ENCODE peak calls at places on chromosomes 11 and 22, in four cellular contexts. E is GM23338, O is lower leg skin, W is foreskin keratinocyte. X is an unnamed sample.

GRCh38 chr11:2533642-2534115 is 88.9 kb downstream of the KCNQ1 start:
- DNase-seq in O (peak; percentile 93), W (peak; percentile 89), E (peak; percentile 83), X (peak; percentile 77)

GRCh38 chr11:130677486-130678153 is 229.2 kb downstream of the ADAMTS15 start:
- DNase-seq in O (no peak), E (peak; percentile 84), W (peak; percentile 92), X (no peak)

GRCh38 chr22:32932176-32932575 is 126.0 kb downstream of the SYN3 start:
- DNase-seq in E (no peak), W (peak; percentile 64), O (no peak), X (no peak)

GRCh38 chr22:26550498-26551033 is 38.3 kb upstream of the TFIP11 start:
- DNase-seq in W (no peak), O (no peak), E (peak; percentile 36), X (no peak)

GRCh38 chr22:32572741-32573140 is 98.1 kb downstream of the FBXO7 start:
- DNase-seq in W (no peak), O (peak; percentile 63), E (no peak), X (no peak)

GRCh38 chr22:49617866-49618688 is 209.6 kb downstream of the BRD1 start:
- DNase-seq in E (no peak), O (no peak), W (no peak), X (no peak)

GRCh38 chr11:77761481-77761880 is 59.0 kb downstream of the RSF1 start:
- DNase-seq in E (no peak), W (no peak), O (no peak), X (no peak)

GRCh38 chr11:81420668-81421550 is 1312.8 kb downstream of the FAM181B start:
- DNase-seq in E (peak; percentile 76), O (no peak), W (no peak), X (no peak)

GRCh38 chr11:13535819-13536218 is 40.0 kb upstream of the PTH start:
- DNase-seq in O (no peak), E (peak; percentile 77), W (no peak), X (peak; percentile 3)

GRCh38 chr22:28112548-28113043 is 193.5 kb upstream of the PITPNB start:
- DNase-seq in E (peak; percentile 41), W (peak; percentile 37), O (peak; percentile 87), X (no peak)

GRCh38 chr11:67160045-67160444 is 41.0 kb downstream of the KDM2A start:
- DNase-seq in W (no peak), E (no peak), O (no peak), X (no peak)

GRCh38 chr22:46367707-46368191 is 32.2 kb downstream of the TRMU start:
- DNase-seq in W (peak; percentile 58), O (peak; percentile 92), E (peak; percentile 87), X (peak; percentile 85)

GRCh38 chr22:44151661-44152060 is 29.1 kb upstream of the PARVG start:
- DNase-seq in E (no peak), W (peak; percentile 13), O (no peak), X (no peak)

GRCh38 chr11:114197799-114198500 is 98.2 kb upstream of the NNMT start:
- DNase-seq in W (peak; percentile 29), O (peak; percentile 93), E (no peak), X (no peak)

GRCh38 chr11:62552931-62553838 is 6.6 kb upstream of the AHNAK start:
- DNase-seq in O (peak; percentile 97), E (peak; percentile 88), W (peak; percentile 96), X (peak; percentile 54)

GRCh38 chr11:1564535-1565172 is 7.4 kb downstream of the DUSP8 start:
- DNase-seq in O (no peak), W (peak; percentile 66), E (peak; percentile 84), X (no peak)

GRCh38 chr11:75534291-75535038 is 8.7 kb upstream of the GDPD5 start:
- DNase-seq in O (no peak), E (no peak), W (no peak), X (no peak)

GRCh38 chr22:18056802-18057474 is 20.9 kb upstream of the PEX26 start:
- DNase-seq in O (no peak), E (no peak), W (peak; percentile 22), X (no peak)

GRCh38 chr22:43293259-43293658 is 49.9 kb downstream of the SCUBE1 start:
- DNase-seq in O (no peak), E (no peak), W (no peak), X (no peak)

GRCh38 chr22:44436656-44437492 is 61.2 kb downstream of the RTL6 start:
- DNase-seq in E (no peak), W (no peak), O (peak; percentile 52), X (no peak)

GRCh38 chr11:9563196-9563730 is 10.2 kb upstream of the WEE1 start:
- DNase-seq in O (no peak), E (no peak), W (no peak), X (no peak)

GRCh38 chr11:69387409-69387885 is 93.5 kb downstream of the MYEOV start:
- DNase-seq in W (peak; percentile 69), E (no peak), O (peak; percentile 42), X (no peak)

GRCh38 chr11:102007567-102008437 is 39.4 kb upstream of the CFAP300 start:
- DNase-seq in O (no peak), E (peak; percentile 76), W (peak; percentile 69), X (no peak)

GRCh38 chr11:46322759-46323158 is 24.5 kb upstream of the DGKZ start:
- DNase-seq in E (peak; percentile 85), O (no peak), W (no peak), X (peak; percentile 50)

GRCh38 chr22:46203590-46203980 is 46.5 kb downstream of the CDPF1 start:
- DNase-seq in O (no peak), E (peak; percentile 4), W (no peak), X (no peak)

GRCh38 chr22:25966448-25966913 is 202.8 kb upstream of the SEZ6L start:
- DNase-seq in E (no peak), O (no peak), W (no peak), X (no peak)

GRCh38 chr11:1358286-1358685 is 31.4 kb upstream of the BRSK2 start:
- DNase-seq in E (no peak), O (no peak), W (no peak), X (no peak)

GRCh38 chr11:10325398-10326079 is 20.7 kb downstream of the ADM start:
- DNase-seq in W (no peak), E (no peak), O (no peak), X (no peak)

GRCh38 chr11:1271002-1271401 is 38.4 kb downstream of the TOLLIP start:
- DNase-seq in E (no peak), O (no peak), W (no peak), X (no peak)

GRCh38 chr11:119316017-119316728 is 757 bp downstream of the MCAM start:
- DNase-seq in E (no peak), W (peak; percentile 48), O (no peak), X (no peak)

GRCh38 chr11:59573216-59573615 is 42.4 kb downstream of the OSBP start:
- DNase-seq in E (no peak), W (peak; percentile 56), O (no peak), X (no peak)
- TF ChIP-seq CTCF in E (no peak), W (no peak), O (no peak), X (no peak)

GRCh38 chr22:38860291-38861169 is 11.5 kb downstream of the CBX6 start:
- DNase-seq in O (no peak), E (peak; percentile 57), W (no peak), X (no peak)

GRCh38 chr22:38861927-38862326 is 10.1 kb downstream of the CBX6 start:
- DNase-seq in W (no peak), E (no peak), O (no peak), X (no peak)

GRCh38 chr22:38862375-38863329 is 9.4 kb downstream of the CBX6 start:
- DNase-seq in E (peak; percentile 59), O (no peak), W (no peak), X (no peak)

GRCh38 chr22:38859581-38860290 is 12.3 kb downstream of the CBX6 start:
- DNase-seq in W (no peak), O (no peak), E (no peak), X (no peak)

GRCh38 chr22:38861170-38861874 is 10.7 kb downstream of the CBX6 start:
- DNase-seq in O (no peak), W (no peak), E (peak; percentile 46), X (no peak)
- TF ChIP-seq CTCF in O (no peak), W (peak; percentile 26), E (peak; percentile 20), X (no peak)

DNA sequence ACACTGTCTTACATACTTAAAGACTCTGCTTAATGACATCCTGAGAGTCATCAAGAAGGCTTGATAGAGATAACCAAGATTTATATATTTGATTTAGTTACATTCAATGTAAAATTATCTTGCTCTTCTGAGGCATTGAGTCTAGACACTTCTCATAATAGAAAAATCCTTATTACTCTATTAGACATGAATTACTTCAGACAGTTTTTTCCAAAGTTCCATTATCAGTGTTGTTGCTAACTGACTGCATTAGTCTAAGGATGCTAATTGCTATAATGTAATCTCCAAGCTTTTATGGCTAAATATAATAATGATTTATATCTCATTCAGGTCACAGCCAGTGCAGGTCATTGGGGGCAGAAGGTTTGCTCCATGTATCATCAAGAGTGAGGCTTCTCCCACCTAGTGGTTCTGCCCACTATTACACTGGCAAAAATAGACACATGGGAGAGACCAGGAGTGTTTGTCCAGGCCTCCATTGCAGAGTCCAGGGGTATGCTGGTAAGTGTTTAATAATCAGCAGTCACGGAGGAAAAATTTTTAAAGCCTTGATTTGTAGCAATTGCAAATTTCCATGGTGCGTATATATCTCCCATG is 377.2 kb upstream of the DDI1 start:
- DNase-seq in O (no peak), E (peak; percentile 52), W (peak; percentile 20), X (no peak)
- TF ChIP-seq CTCF in O (no peak), E (peak; percentile 67), W (peak; percentile 53), X (no peak)

DNA sequence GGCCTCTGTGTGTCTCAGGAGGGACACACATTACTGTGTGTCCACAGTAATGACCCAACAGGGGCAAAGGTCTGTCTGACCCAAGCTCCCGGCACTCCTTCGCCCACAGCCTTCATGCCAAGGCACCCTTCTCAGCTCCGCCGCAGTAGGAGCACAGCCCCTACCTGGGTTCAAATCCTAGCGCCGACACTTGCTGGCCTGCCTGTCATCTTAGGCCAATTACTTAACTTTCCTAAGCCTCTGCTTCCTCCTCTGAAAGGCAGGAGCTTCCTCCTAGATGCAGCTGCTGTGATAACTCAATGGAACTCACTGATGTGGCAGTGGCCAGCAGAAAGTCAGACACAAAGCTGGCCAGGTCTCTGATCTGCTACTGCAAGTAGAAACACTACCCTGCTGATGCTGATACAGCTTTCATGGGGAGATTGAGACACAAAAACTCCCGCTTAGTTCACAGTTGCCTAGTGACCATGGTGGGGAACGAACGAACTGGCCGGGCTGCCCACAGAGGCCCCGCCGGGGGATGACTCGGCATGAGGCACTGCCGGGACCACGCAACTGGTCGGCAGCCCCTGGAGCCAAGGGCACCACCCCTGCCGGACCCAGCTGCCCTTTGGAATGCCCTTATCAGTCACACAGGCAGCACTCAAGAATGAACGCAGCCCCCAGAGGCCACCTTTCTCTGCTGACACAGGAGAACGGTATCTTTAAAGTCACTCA is 8.1 kb downstream of the EHD1 start:
- DNase-seq in E (no peak), O (no peak), W (no peak), X (no peak)
- TF ChIP-seq CTCF in E (no peak), O (no peak), W (no peak), X (no peak)

DNA sequence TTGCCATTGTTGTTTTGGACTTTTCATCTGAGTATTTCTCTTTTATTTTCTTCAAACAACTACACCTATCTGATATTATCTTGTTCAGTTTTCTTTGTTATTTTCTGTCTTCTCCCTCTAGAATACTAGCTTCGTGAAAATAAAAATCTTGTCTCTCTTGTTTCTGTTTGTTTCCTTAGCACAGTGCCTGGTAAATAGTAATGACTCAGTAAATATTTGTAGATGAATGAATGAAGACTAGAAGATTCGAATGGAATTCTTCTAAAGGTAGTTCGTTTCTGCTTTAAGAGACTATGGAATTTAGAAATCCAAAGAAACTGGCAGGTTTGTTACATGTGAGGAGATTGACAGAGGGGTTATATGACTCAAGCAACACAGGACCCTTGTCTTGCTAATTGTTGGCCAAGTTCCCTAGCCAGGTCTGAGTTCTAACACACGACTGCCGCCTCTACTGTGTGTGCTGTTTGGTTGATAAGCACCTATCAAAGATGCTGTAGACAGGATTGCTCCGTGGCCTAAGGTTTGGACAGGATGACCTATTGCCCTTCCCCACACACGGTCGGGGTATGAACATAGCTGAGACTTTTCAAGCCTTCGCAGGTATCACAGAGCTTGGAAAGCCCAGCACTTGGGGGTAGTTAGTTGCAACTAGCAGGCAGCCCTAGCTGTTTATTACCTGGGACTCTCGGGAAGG is 831 bp upstream of the TMEM135 start:
- DNase-seq in O (no peak), W (peak; percentile 20), E (peak; percentile 45), X (peak; percentile 7)
- TF ChIP-seq CTCF in O (no peak), W (no peak), E (no peak), X (no peak)